ENCODE peak calls at places on chromosomes 11 and 22, in six cellular contexts. Z is thyroid gland, A is upper lobe of right lung, V is transverse colon, F is heart left ventricle, M is A549. W is an unnamed sample.
A peak's percentile ranks its signal among the peaks of the same experiment; 100 is the strongest.

GRCh38 chr11:127345819-127346459 is 345.4 kb upstream of the KIRREL3 start:
- DNase-seq in V (no peak), A (no peak), F (peak; percentile 7), Z (peak; percentile 17), M (peak; percentile 25), W (peak; percentile 13)

GRCh38 chr11:72009156-72009555 is 10.4 kb downstream of the IL18BP start:
- DNase-seq in F (no peak), Z (no peak), V (no peak), M (no peak), A (no peak), W (no peak)

GRCh38 chr11:22733433-22733832 is 67.0 kb downstream of the GAS2 start:
- DNase-seq in A (no peak), Z (no peak), F (no peak), V (no peak), M (no peak), W (no peak)

GRCh38 chr11:115208808-115209259 is 295.4 kb downstream of the CADM1 start:
- DNase-seq in V (no peak), Z (no peak), A (no peak), M (no peak), F (no peak), W (peak; percentile 8)

GRCh38 chr11:9688716-9689511 is 25.0 kb downstream of the SWAP70 start:
- DNase-seq in A (no peak), V (no peak), M (no peak), Z (no peak), F (peak; percentile 19), W (no peak)

GRCh38 chr11:116786966-116787365 is 857 bp downstream of the ZPR1 start:
- DNase-seq in F (no peak), M (no peak), V (no peak), A (no peak), Z (no peak), W (no peak)

GRCh38 chr11:65884716-65885092 is 3.6 kb downstream of the FIBP start:
- DNase-seq in Z (peak; percentile 74), F (peak; percentile 76), A (peak; percentile 90), V (peak; percentile 83), M (peak; percentile 93), W (peak; percentile 60)

GRCh38 chr11:66996609-66997273 is 21.6 kb downstream of the C11orf86 start:
- DNase-seq in A (no peak), Z (no peak), F (no peak), M (no peak), V (no peak), W (peak; percentile 93)

GRCh38 chr22:28283025-28283654 is 364.1 kb upstream of the PITPNB start:
- DNase-seq in Z (no peak), A (no peak), F (no peak), M (no peak), V (no peak), W (no peak)

GRCh38 chr11:108734956-108735559 is 70.2 kb downstream of the DDX10 start:
- DNase-seq in F (no peak), M (no peak), V (no peak), Z (no peak), A (no peak), W (peak; percentile 21)

GRCh38 chr22:39725351-39726035 is 154.9 kb downstream of the CACNA1I start:
- DNase-seq in A (peak; percentile 61), M (no peak), Z (peak; percentile 80), V (no peak), F (no peak), W (no peak)

GRCh38 chr11:121437686-121438078 is 14.4 kb upstream of the SORL1 start:
- DNase-seq in F (no peak), Z (no peak), A (no peak), V (no peak), M (no peak), W (no peak)

GRCh38 chr11:36688892-36689291 is 90.9 kb upstream of the RAG2 start:
- DNase-seq in M (no peak), A (no peak), V (no peak), F (no peak), Z (no peak), W (no peak)

GRCh38 chr11:83034673-83035014 is 37.1 kb downstream of the RAB30 start:
- DNase-seq in Z (no peak), F (no peak), M (no peak), A (no peak), V (no peak), W (no peak)

GRCh38 chr22:23779083-23779482 is 6.4 kb downstream of the MMP11 start:
- DNase-seq in A (no peak), Z (no peak), V (no peak), F (no peak), M (no peak), W (no peak)

GRCh38 chr22:23781533-23781932 is 5.2 kb upstream of the SMARCB1 start:
- DNase-seq in Z (no peak), A (no peak), F (no peak), M (peak; percentile 37), V (no peak), W (no peak)

GRCh38 chr22:23781065-23781464 is 5.7 kb upstream of the SMARCB1 start:
- DNase-seq in V (no peak), A (no peak), F (no peak), Z (no peak), M (no peak), W (no peak)

GRCh38 chr22:23779731-23780130 is 7.0 kb upstream of the SMARCB1 start:
- DNase-seq in V (no peak), A (no peak), M (no peak), F (no peak), Z (no peak), W (no peak)

GRCh38 chr22:23780146-23780748 is 6.5 kb upstream of the SMARCB1 start:
- DNase-seq in M (no peak), Z (no peak), V (no peak), A (no peak), F (no peak), W (no peak)
- H3K4me1 ChIP-seq in M (peaks cover 27% of the 10 kb centered on the region), Z (no peaks in the 10 kb centered on the region), V (peaks cover 16% of the 10 kb centered on the region), A (no peaks in the 10 kb centered on the region), F (no peaks in the 10 kb centered on the region), W (peaks cover 70% of the 10 kb centered on the region)

GRCh38 chr11:64772318-64773018 is 5.9 kb downstream of the SF1 start:
- DNase-seq in M (no peak), F (no peak), A (no peak), V (no peak), Z (no peak), W (no peak)
- H3K4me1 ChIP-seq in M (peaks cover 37% of the 10 kb centered on the region), F (no peaks in the 10 kb centered on the region), A (peaks cover 45% of the 10 kb centered on the region), V (peaks cover 23% of the 10 kb centered on the region), Z (peaks cover 23% of the 10 kb centered on the region), W (peaks cover 44% of the 10 kb centered on the region)

GRCh38 chr11:61056981-61057380 is 45.3 kb upstream of the CD5 start:
- DNase-seq in F (no peak), M (no peak), Z (no peak), V (no peak), A (no peak), W (no peak)

GRCh38 chr11:61059260-61059752 is 43.0 kb upstream of the CD5 start:
- DNase-seq in M (no peak), A (no peak), Z (no peak), F (no peak), V (no peak), W (no peak)

GRCh38 chr11:61058583-61059259 is 43.6 kb upstream of the CD5 start:
- DNase-seq in V (no peak), Z (no peak), F (no peak), A (no peak), M (no peak), W (no peak)

GRCh38 chr11:61056566-61056965 is 45.7 kb upstream of the CD5 start:
- DNase-seq in V (no peak), F (no peak), Z (no peak), M (no peak), A (no peak), W (no peak)

DNA sequence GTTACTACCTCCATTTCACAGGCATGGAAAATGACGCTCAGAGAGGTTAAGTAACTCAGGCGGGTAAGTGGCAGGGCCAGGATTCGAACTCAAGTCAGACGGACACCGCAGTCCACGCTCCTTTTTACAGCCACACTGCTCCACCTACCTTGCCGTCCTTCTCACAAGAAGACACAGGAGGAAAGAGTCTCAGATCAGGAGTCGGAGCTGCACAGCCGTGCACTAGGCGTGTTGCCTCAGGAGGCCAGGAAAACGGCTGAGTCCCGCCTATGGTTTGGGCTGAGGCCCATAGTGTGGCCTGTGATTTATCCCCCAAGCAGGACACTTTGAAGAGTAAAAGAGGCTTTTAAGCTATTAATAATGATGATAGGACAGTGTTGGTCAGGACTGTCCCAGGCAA is 44.7 kb upstream of the CD5 start:
- DNase-seq in M (no peak), V (no peak), F (no peak), Z (no peak), A (no peak), W (no peak)
- H3K4me1 ChIP-seq in M (peaks cover 8% of the 10 kb centered on the region), V (no peaks in the 10 kb centered on the region), F (no peaks in the 10 kb centered on the region), Z (no peaks in the 10 kb centered on the region), A (no peaks in the 10 kb centered on the region), W (no peaks in the 10 kb centered on the region)

DNA sequence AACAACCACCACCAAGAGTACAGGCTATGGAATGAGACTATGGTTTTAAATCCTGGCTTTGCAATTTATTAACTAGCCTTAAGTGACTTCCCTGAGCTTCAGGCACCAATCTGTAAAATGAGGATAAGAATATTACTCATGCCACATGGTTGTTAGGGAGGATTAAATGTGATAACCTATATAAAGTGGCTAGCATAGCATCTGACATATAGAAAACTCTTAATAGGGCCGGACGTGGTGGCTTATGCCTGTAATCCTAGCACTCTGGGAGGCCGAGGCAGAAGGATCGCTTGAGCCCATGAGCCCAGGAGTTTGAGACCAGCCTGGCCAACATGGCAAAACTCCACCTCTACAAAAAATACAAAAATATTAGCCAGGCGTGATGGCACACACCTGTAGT is 16.3 kb downstream of the LIMK2 start:
- DNase-seq in F (no peak), M (no peak), A (no peak), Z (no peak), V (no peak), W (no peak)
- H3K4me1 ChIP-seq in F (peaks cover 5% of the 10 kb centered on the region), M (peaks cover 6% of the 10 kb centered on the region), A (peaks cover 55% of the 10 kb centered on the region), Z (peaks cover 68% of the 10 kb centered on the region), V (peaks cover 73% of the 10 kb centered on the region), W (peaks cover 81% of the 10 kb centered on the region)

GRCh38 chr11:134271978-134272377 is 4.2 kb upstream of the GLB1L3 start:
- DNase-seq in M (no peak), F (no peak), V (no peak), Z (no peak), A (no peak), W (no peak)
- H3K4me1 ChIP-seq in M (peaks cover 3% of the 10 kb centered on the region), F (peaks cover 3% of the 10 kb centered on the region), V (peaks cover 16% of the 10 kb centered on the region), Z (peaks cover 16% of the 10 kb centered on the region), A (peaks cover 21% of the 10 kb centered on the region), W (peaks cover 20% of the 10 kb centered on the region)

DNA sequence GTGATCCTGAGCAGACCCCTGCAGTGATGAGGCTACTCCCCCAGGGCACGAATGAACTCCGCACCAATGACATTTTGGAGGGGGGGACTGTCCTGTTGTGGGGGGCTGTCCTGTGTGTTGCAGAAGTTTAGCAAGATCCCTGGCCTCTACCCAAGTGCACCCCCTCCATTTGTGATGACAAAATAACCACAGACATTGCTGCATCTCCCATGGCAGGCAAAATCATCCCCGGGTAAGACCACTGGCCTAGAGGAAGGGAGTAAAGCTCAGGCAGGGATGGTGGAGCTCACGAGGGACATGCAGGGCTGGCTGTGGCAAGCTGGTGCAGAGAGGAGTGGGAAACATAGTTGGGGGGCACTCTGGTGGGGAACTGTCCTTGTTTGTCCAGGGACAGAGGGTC is 40.6 kb downstream of the NECTIN1 start:
- DNase-seq in F (no peak), M (no peak), Z (no peak), V (no peak), A (no peak), W (no peak)
- H3K4me1 ChIP-seq in F (no peaks in the 10 kb centered on the region), M (peaks cover 5% of the 10 kb centered on the region), Z (peaks cover 4% of the 10 kb centered on the region), V (peaks cover 6% of the 10 kb centered on the region), A (no peaks in the 10 kb centered on the region), W (peaks cover 59% of the 10 kb centered on the region)